ENCODE peak calls at places on chromosome 12, in seven cellular contexts. I is stomach, X is GM20000, W is lower lobe of right lung, Z is mesothelial cell of epicardium, E is PC-3, Q is cardiac fibroblast. C is an unnamed sample.

GRCh38 chr12:116266220-116266619 is 11.3 kb downstream of the MED13L start:
- DNase-seq in I (no peak), X (no peak), W (no peak), Z (no peak), E (no peak), Q (peak; percentile 25), C (no peak)

GRCh38 chr12:87667378-87667777 is 361.8 kb downstream of the C12orf50 start:
- DNase-seq in I (no peak), X (no peak), W (no peak), Z (no peak), E (peak; percentile 61), Q (peak; percentile 86), C (no peak)

GRCh38 chr12:118337194-118337838 is 35.4 kb downstream of the TAOK3 start:
- DNase-seq in I (no peak), X (no peak), W (no peak), Z (no peak), E (peak; percentile 67), Q (peak; percentile 56), C (no peak)

GRCh38 chr12:7588703-7589329 is 76.9 kb downstream of the APOBEC1 start:
- DNase-seq in I (peak; percentile 54), X (peak; percentile 56), W (no peak), Z (no peak), E (peak; percentile 59), Q (peak; percentile 17), C (no peak)

GRCh38 chr12:43148711-43149110 is 403.3 kb downstream of the ADAMTS20 start:
- DNase-seq in I (no peak), X (no peak), W (no peak), Z (no peak), E (no peak), Q (peak; percentile 14), C (no peak)

GRCh38 chr12:121404734-121405133 is 4.8 kb downstream of the RNF34 start:
- DNase-seq in I (peak; percentile 48), X (no peak), W (no peak), Z (peak; percentile 38), E (peak; percentile 35), Q (peak; percentile 27), C (no peak)

GRCh38 chr12:3777206-3777809 is 24.4 kb upstream of the CRACR2A start:
- DNase-seq in I (no peak), X (peak; percentile 40), W (no peak), Z (no peak), E (peak; percentile 64), Q (peak; percentile 67), C (no peak)

GRCh38 chr12:52992699-52993557 is 13.3 kb upstream of the EIF4B start:
- DNase-seq in I (peak; percentile 37), X (no peak), W (no peak), Z (no peak), E (peak; percentile 83), Q (peak; percentile 49), C (no peak)

GRCh38 chr12:92593734-92594402 is 108.9 kb upstream of the PLEKHG7 start:
- DNase-seq in I (peak; percentile 29), X (peak; percentile 76), W (peak; percentile 54), Z (no peak), E (peak; percentile 93), Q (peak; percentile 74), C (no peak)

GRCh38 chr12:53324113-53324778 is 2.8 kb upstream of the AAAS start:
- DNase-seq in I (peak; percentile 35), X (peak; percentile 79), W (peak; percentile 58), Z (no peak), E (no peak), Q (no peak), C (no peak)

GRCh38 chr12:120402217-120402616 is 33.3 kb upstream of the MSI1 start:
- DNase-seq in I (no peak), X (no peak), W (no peak), Z (no peak), E (no peak), Q (peak; percentile 10), C (no peak)

GRCh38 chr12:10190558-10191388 is 11.9 kb downstream of the TMEM52B start:
- DNase-seq in I (peak; percentile 56), X (peak; percentile 71), W (peak; percentile 59), Z (no peak), E (peak; percentile 82), Q (peak; percentile 71), C (peak; percentile 55)

GRCh38 chr12:110342157-110342556 is 61.1 kb downstream of the ATP2A2 start:
- DNase-seq in I (no peak), X (no peak), W (no peak), Z (no peak), E (no peak), Q (no peak), C (no peak)

GRCh38 chr12:19288603-19289244 is 150.6 kb upstream of the AEBP2 start:
- DNase-seq in I (no peak), X (peak; percentile 36), W (no peak), Z (no peak), E (peak; percentile 61), Q (peak; percentile 63), C (no peak)

GRCh38 chr12:110200124-110200417 is 75.9 kb downstream of the IFT81 start:
- DNase-seq in I (no peak), X (no peak), W (no peak), Z (no peak), E (peak; percentile 52), Q (no peak), C (no peak)

GRCh38 chr12:63917477-63917862 is 73.0 kb downstream of the SRGAP1 start:
- DNase-seq in I (no peak), X (no peak), W (no peak), Z (no peak), E (no peak), Q (no peak), C (no peak)

GRCh38 chr12:89236748-89237428 is 115.4 kb downstream of the DUSP6 start:
- DNase-seq in I (no peak), X (no peak), W (no peak), Z (no peak), E (peak; percentile 97), Q (no peak), C (no peak)

GRCh38 chr12:47896633-47897032 is 8.2 kb downstream of the VDR start:
- DNase-seq in I (no peak), X (no peak), W (no peak), Z (no peak), E (peak; percentile 96), Q (no peak), C (no peak)

GRCh38 chr12:7009512-7009911 is 8.8 kb downstream of the LPCAT3 start:
- DNase-seq in I (no peak), X (no peak), W (no peak), Z (no peak), E (no peak), Q (no peak), C (no peak)

GRCh38 chr12:131231194-131231980 is 277.7 kb downstream of the ADGRD1 start:
- DNase-seq in I (no peak), X (no peak), W (peak; percentile 31), Z (no peak), E (no peak), Q (no peak), C (no peak)

GRCh38 chr12:131226345-131227265 is 272.9 kb downstream of the ADGRD1 start:
- DNase-seq in I (no peak), X (no peak), W (no peak), Z (no peak), E (no peak), Q (no peak), C (no peak)

GRCh38 chr12:131230340-131231099 is 276.8 kb downstream of the ADGRD1 start:
- DNase-seq in I (no peak), X (no peak), W (no peak), Z (no peak), E (no peak), Q (no peak), C (no peak)

GRCh38 chr12:131233737-131234474 is 280.2 kb downstream of the ADGRD1 start:
- DNase-seq in I (no peak), X (no peak), W (peak; percentile 37), Z (no peak), E (no peak), Q (no peak), C (no peak)

GRCh38 chr12:131229426-131230339 is 276.0 kb downstream of the ADGRD1 start:
- DNase-seq in I (no peak), X (no peak), W (no peak), Z (no peak), E (no peak), Q (no peak), C (no peak)
- TF ChIP-seq CTCF in I (no peak), X (no peak), W (no peak), Z (no peak), E (no peak), Q (no peak), C (no peak)

DNA sequence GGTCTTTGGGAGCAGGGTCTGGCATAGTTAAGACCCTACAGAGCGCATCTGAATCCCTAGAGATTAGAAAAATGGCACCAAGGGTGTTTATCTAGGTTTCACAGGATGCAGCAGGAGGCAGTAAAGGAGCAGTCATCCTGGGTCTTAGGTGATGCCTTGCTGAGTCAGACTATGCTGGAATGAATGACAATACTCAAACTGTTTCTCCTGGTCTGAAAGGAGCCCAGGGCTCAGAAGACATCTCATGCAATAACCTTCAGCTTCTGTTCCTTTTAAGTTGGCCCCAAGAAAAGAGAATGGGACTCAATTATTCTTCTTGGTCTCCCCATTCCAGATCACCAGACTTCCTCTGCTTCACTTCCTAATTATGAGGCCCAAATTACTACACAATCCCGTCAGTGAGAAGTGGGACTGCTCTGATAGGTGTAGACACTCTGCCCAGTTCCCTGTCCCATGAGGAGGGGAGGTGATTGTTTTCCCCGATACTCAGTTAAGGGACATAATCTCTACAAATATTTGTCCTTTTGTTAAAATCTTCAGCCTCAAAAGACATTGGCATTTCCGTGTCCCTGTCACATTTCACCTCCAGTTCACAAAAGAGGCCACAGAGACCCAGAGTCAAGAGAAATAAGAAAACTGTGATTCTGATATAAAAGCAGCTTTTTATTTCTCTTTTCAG is 14.8 kb upstream of the APOF start:
- DNase-seq in I (no peak), X (no peak), W (no peak), Z (no peak), E (peak; percentile 80), Q (no peak), C (no peak)
- TF ChIP-seq CTCF in I (no peak), X (no peak), W (no peak), Z (no peak), E (peak; percentile 66), Q (peak; percentile 23), C (no peak)

GRCh38 chr12:50615534-50616296 is 110.9 kb downstream of the DIP2B start:
- DNase-seq in I (no peak), X (no peak), W (no peak), Z (no peak), E (peak; percentile 46), Q (no peak), C (no peak)
- TF ChIP-seq CTCF in I (no peak), X (no peak), W (no peak), Z (no peak), E (no peak), Q (no peak), C (no peak)

GRCh38 chr12:57214398-57214781 is 2.2 kb upstream of the NXPH4 start:
- DNase-seq in I (peak; percentile 69), X (peak; percentile 86), W (no peak), Z (no peak), E (peak; percentile 72), Q (peak; percentile 65), C (no peak)

GRCh38 chr12:57216931-57217871 is 607 bp downstream of the NXPH4 start:
- DNase-seq in I (no peak), X (no peak), W (no peak), Z (no peak), E (peak; percentile 41), Q (peak; percentile 40), C (no peak)

GRCh38 chr12:57215668-57216013 is 953 bp upstream of the NXPH4 start:
- DNase-seq in I (no peak), X (peak; percentile 77), W (no peak), Z (no peak), E (peak; percentile 34), Q (peak; percentile 32), C (no peak)

GRCh38 chr12:57215065-57215464 is 1.5 kb upstream of the NXPH4 start:
- DNase-seq in I (no peak), X (no peak), W (no peak), Z (no peak), E (no peak), Q (no peak), C (no peak)

GRCh38 chr12:57216014-57216891 is at the start of gene NXPH4:
- DNase-seq in I (peak; percentile 47), X (peak; percentile 88), W (no peak), Z (no peak), E (peak; percentile 40), Q (no peak), C (no peak)
- TF ChIP-seq CTCF in I (no peak), X (peak; percentile 25), W (no peak), Z (no peak), E (no peak), Q (no peak), C (peak; percentile 4)

C was measured in D721Med.